ENCODE peak calls at places on chromosomes 11 and 22, in eight cellular contexts. G, D, X, W, O, Y, J and K are unnamed samples.

GRCh38 chr11:78801161-78801884 is 226.7 kb upstream of the NARS2 start:
- DNase-seq in G (peak), D (no peak), X (peak), W (peak), O (no peak), Y (no peak), J (peak), K (no peak)

GRCh38 chr11:67483901-67484665 is 1.3 kb downstream of the AIP start:
- DNase-seq in G (no peak), D (no peak), X (no peak), W (no peak), O (no peak), Y (no peak), J (no peak), K (peak)

GRCh38 chr22:20946080-20946986 is 20.7 kb upstream of the AIFM3 start:
- DNase-seq in G (peak), D (no peak), X (no peak), W (no peak), O (no peak), Y (no peak), J (no peak), K (peak)

GRCh38 chr22:49358041-49358440 is 469.6 kb downstream of the BRD1 start:
- DNase-seq in G (no peak), D (no peak), X (no peak), W (no peak), O (peak), Y (no peak), J (no peak), K (no peak)

GRCh38 chr11:72483412-72484186 is 49.3 kb upstream of the CLPB start:
- DNase-seq in G (no peak), D (no peak), X (no peak), W (peak), O (no peak), Y (no peak), J (peak), K (no peak)

GRCh38 chr22:49140921-49141680 is 686.6 kb downstream of the BRD1 start:
- DNase-seq in G (no peak), D (no peak), X (no peak), W (no peak), O (peak), Y (no peak), J (no peak), K (no peak)

GRCh38 chr11:112922606-112923005 is 38.6 kb upstream of the NCAM1 start:
- DNase-seq in G (no peak), D (no peak), X (no peak), W (no peak), O (no peak), Y (no peak), J (no peak), K (no peak)

GRCh38 chr22:22838148-22838786 is 49.3 kb upstream of the IGLL5 start:
- DNase-seq in G (no peak), D (no peak), X (no peak), W (no peak), O (no peak), Y (no peak), J (no peak), K (no peak)

GRCh38 chr11:61959678-61960077 is 7.8 kb downstream of the FTH1 start:
- DNase-seq in G (no peak), D (no peak), X (no peak), W (no peak), O (no peak), Y (no peak), J (no peak), K (peak)

GRCh38 chr22:27564806-27565205 is 236.8 kb downstream of the MN1 start:
- DNase-seq in G (no peak), D (no peak), X (peak), W (no peak), O (no peak), Y (no peak), J (no peak), K (no peak)

GRCh38 chr11:22539851-22540376 is 85.7 kb downstream of the FANCF start:
- DNase-seq in G (no peak), D (peak), X (peak), W (peak), O (no peak), Y (no peak), J (no peak), K (no peak)

GRCh38 chr11:67615455-67616430 is 9.0 kb downstream of the NDUFV1 start:
- DNase-seq in G (no peak), D (peak), X (no peak), W (peak), O (peak), Y (no peak), J (no peak), K (no peak)

GRCh38 chr11:72777755-72778278 is 16.0 kb downstream of the STARD10 start:
- DNase-seq in G (no peak), D (no peak), X (peak), W (no peak), O (no peak), Y (no peak), J (no peak), K (no peak)

GRCh38 chr11:120389693-120390584 is 53.7 kb downstream of the ARHGEF12 start:
- DNase-seq in G (no peak), D (no peak), X (no peak), W (no peak), O (no peak), Y (no peak), J (no peak), K (no peak)

GRCh38 chr11:78773503-78773902 is 198.8 kb upstream of the NARS2 start:
- DNase-seq in G (no peak), D (no peak), X (no peak), W (no peak), O (no peak), Y (no peak), J (no peak), K (no peak)

GRCh38 chr11:64356498-64357411 is 2.2 kb upstream of the RPS6KA4 start:
- DNase-seq in G (no peak), D (peak), X (peak), W (peak), O (no peak), Y (no peak), J (peak), K (peak)

GRCh38 chr11:78926633-78927347 is 352.1 kb upstream of the NARS2 start:
- DNase-seq in G (no peak), D (no peak), X (no peak), W (no peak), O (no peak), Y (no peak), J (no peak), K (no peak)

GRCh38 chr11:2091112-2091746 is 48.0 kb downstream of the IGF2 start:
- DNase-seq in G (peak), D (no peak), X (no peak), W (no peak), O (peak), Y (no peak), J (no peak), K (peak)

GRCh38 chr11:83033367-83033766 is 38.3 kb downstream of the RAB30 start:
- DNase-seq in G (no peak), D (no peak), X (no peak), W (no peak), O (no peak), Y (no peak), J (no peak), K (no peak)

GRCh38 chr11:74005721-74006517 is 3.0 kb downstream of the UCP3 start:
- DNase-seq in G (peak), D (no peak), X (no peak), W (no peak), O (no peak), Y (no peak), J (no peak), K (no peak)

GRCh38 chr11:87290304-87290922 is 252.7 kb downstream of the TMEM135 start:
- DNase-seq in G (no peak), D (no peak), X (peak), W (peak), O (no peak), Y (no peak), J (peak), K (no peak)

GRCh38 chr22:21734540-21735197 is 925 bp downstream of the YPEL1 start:
- DNase-seq in G (no peak), D (no peak), X (no peak), W (no peak), O (no peak), Y (no peak), J (no peak), K (no peak)

GRCh38 chr11:4368286-4368685 is at the start of gene OR52B4:
- DNase-seq in G (no peak), D (no peak), X (no peak), W (no peak), O (no peak), Y (no peak), J (no peak), K (no peak)

GRCh38 chr11:6654281-6655019 is 1.2 kb downstream of the DCHS1 start:
- DNase-seq in G (peak), D (no peak), X (no peak), W (no peak), O (no peak), Y (no peak), J (no peak), K (no peak)

GRCh38 chr11:64971421-64972233 is at the start of gene MAJIN:
- DNase-seq in G (peak), D (peak), X (no peak), W (no peak), O (peak), Y (peak), J (peak), K (peak)

GRCh38 chr11:5300246-5300645 is 1.5 kb downstream of the OR51B4 start:
- DNase-seq in G (no peak), D (no peak), X (no peak), W (no peak), O (no peak), Y (no peak), J (no peak), K (no peak)

GRCh38 chr11:85590848-85591483 is 36.2 kb downstream of the DLG2 start:
- DNase-seq in G (no peak), D (no peak), X (peak), W (peak), O (no peak), Y (no peak), J (peak), K (no peak)

GRCh38 chr11:116199182-116199581 is 573.6 kb downstream of the BUD13 start:
- DNase-seq in G (no peak), D (no peak), X (peak), W (no peak), O (no peak), Y (no peak), J (no peak), K (no peak)

GRCh38 chr11:16784097-16784496 is 45.6 kb downstream of the C11orf58 start:
- DNase-seq in G (no peak), D (no peak), X (no peak), W (no peak), O (no peak), Y (no peak), J (no peak), K (no peak)

GRCh38 chr22:42400811-42401547 is 31.2 kb downstream of the NFAM1 start:
- DNase-seq in G (no peak), D (no peak), X (no peak), W (no peak), O (no peak), Y (no peak), J (no peak), K (no peak)

GRCh38 chr11:112247198-112247597 is 13.5 kb downstream of the PLET1 start:
- DNase-seq in G (no peak), D (no peak), X (no peak), W (no peak), O (no peak), Y (no peak), J (no peak), K (no peak)

GRCh38 chr22:45008853-45009751 is 703 bp downstream of the PHF21B start:
- DNase-seq in G (no peak), D (no peak), X (peak), W (no peak), O (no peak), Y (no peak), J (no peak), K (no peak)

GRCh38 chr11:9992306-9992705 is 301.7 kb downstream of the SBF2 start:
- DNase-seq in G (no peak), D (no peak), X (no peak), W (no peak), O (no peak), Y (no peak), J (no peak), K (no peak)

GRCh38 chr11:3227568-3228444 is 4.4 kb downstream of the MRGPRE start:
- DNase-seq in G (no peak), D (no peak), X (no peak), W (no peak), O (peak), Y (no peak), J (no peak), K (peak)